ENCODE peak calls at places on chromosomes 11 and 22, in six cellular contexts. One of them, this sample, is unnamed.

GRCh38 chr11:124586247-124586860 is 16.6 kb downstream of the OR8A1 start:
- DNase-seq in cardiac muscle cell: peak
- DNase-seq in transverse colon: peak
- DNase-seq in GM12865: peak
- DNase-seq in iris pigment epithelial cell: peak
- DNase-seq in cardiac fibroblast: peak
- DNase-seq in this sample: peak

GRCh38 chr11:2844116-2844515 is 41.5 kb downstream of the CDKN1C start:
- DNase-seq in transverse colon: no peak
- DNase-seq in GM12865: no peak
- DNase-seq in cardiac muscle cell: no peak
- DNase-seq in iris pigment epithelial cell: no peak
- DNase-seq in cardiac fibroblast: no peak
- DNase-seq in this sample: no peak

GRCh38 chr11:68353669-68354068 is 41.3 kb downstream of the LRP5 start:
- DNase-seq in GM12865: no peak
- DNase-seq in cardiac muscle cell: no peak
- DNase-seq in transverse colon: no peak
- DNase-seq in iris pigment epithelial cell: no peak
- DNase-seq in cardiac fibroblast: no peak
- DNase-seq in this sample: no peak

GRCh38 chr22:23784215-23784732 is 2.5 kb upstream of the SMARCB1 start:
- DNase-seq in cardiac fibroblast: no peak
- DNase-seq in cardiac muscle cell: no peak
- DNase-seq in transverse colon: peak
- DNase-seq in iris pigment epithelial cell: peak
- DNase-seq in GM12865: no peak
- DNase-seq in this sample: peak

GRCh38 chr22:42721045-42721434 is 370 bp upstream of the A4GALT start:
- DNase-seq in GM12865: no peak
- DNase-seq in iris pigment epithelial cell: no peak
- DNase-seq in transverse colon: no peak
- DNase-seq in cardiac muscle cell: peak
- DNase-seq in cardiac fibroblast: no peak
- DNase-seq in this sample: no peak

GRCh38 chr22:32660292-32660691 is 141.2 kb upstream of the TIMP3 start:
- DNase-seq in cardiac muscle cell: peak
- DNase-seq in iris pigment epithelial cell: peak
- DNase-seq in cardiac fibroblast: peak
- DNase-seq in GM12865: peak
- DNase-seq in transverse colon: peak
- DNase-seq in this sample: peak

GRCh38 chr22:38860291-38861169 is 11.5 kb downstream of the CBX6 start:
- DNase-seq in cardiac muscle cell: no peak
- DNase-seq in cardiac fibroblast: no peak
- DNase-seq in GM12865: no peak
- DNase-seq in transverse colon: no peak
- DNase-seq in iris pigment epithelial cell: no peak
- DNase-seq in this sample: no peak

GRCh38 chr11:129815596-129816461 is at the start of gene TMEM45B:
- DNase-seq in GM12865: no peak
- DNase-seq in cardiac muscle cell: peak
- DNase-seq in transverse colon: peak
- DNase-seq in cardiac fibroblast: no peak
- DNase-seq in iris pigment epithelial cell: no peak
- DNase-seq in this sample: no peak

GRCh38 chr11:33444835-33445594 is 187.8 kb downstream of the HIPK3 start:
- DNase-seq in iris pigment epithelial cell: peak
- DNase-seq in transverse colon: no peak
- DNase-seq in cardiac fibroblast: peak
- DNase-seq in cardiac muscle cell: peak
- DNase-seq in GM12865: no peak
- DNase-seq in this sample: no peak

GRCh38 chr22:19886605-19887250 is 32.1 kb upstream of the GNB1L start:
- DNase-seq in iris pigment epithelial cell: peak
- DNase-seq in GM12865: no peak
- DNase-seq in cardiac muscle cell: peak
- DNase-seq in transverse colon: no peak
- DNase-seq in cardiac fibroblast: peak
- DNase-seq in this sample: peak

GRCh38 chr11:79206951-79207350 is 233.9 kb downstream of the TENM4 start:
- DNase-seq in cardiac muscle cell: no peak
- DNase-seq in cardiac fibroblast: no peak
- DNase-seq in iris pigment epithelial cell: no peak
- DNase-seq in transverse colon: no peak
- DNase-seq in GM12865: no peak
- DNase-seq in this sample: no peak

GRCh38 chr11:119316729-119317591 is at the start of gene MCAM:
- DNase-seq in GM12865: peak
- DNase-seq in iris pigment epithelial cell: peak
- DNase-seq in cardiac muscle cell: peak
- DNase-seq in transverse colon: no peak
- DNase-seq in cardiac fibroblast: no peak
- DNase-seq in this sample: no peak

GRCh38 chr11:113593698-113594308 is 112.3 kb downstream of the TMPRSS5 start:
- DNase-seq in cardiac fibroblast: no peak
- DNase-seq in cardiac muscle cell: peak
- DNase-seq in transverse colon: no peak
- DNase-seq in GM12865: peak
- DNase-seq in iris pigment epithelial cell: no peak
- DNase-seq in this sample: no peak

GRCh38 chr22:44444341-44445306 is 53.4 kb downstream of the RTL6 start:
- DNase-seq in cardiac muscle cell: no peak
- DNase-seq in transverse colon: no peak
- DNase-seq in cardiac fibroblast: no peak
- DNase-seq in GM12865: no peak
- DNase-seq in iris pigment epithelial cell: no peak
- DNase-seq in this sample: no peak

GRCh38 chr11:86954288-86955110 is 696 bp downstream of the FZD4 start:
- DNase-seq in cardiac muscle cell: no peak
- DNase-seq in GM12865: peak
- DNase-seq in iris pigment epithelial cell: peak
- DNase-seq in cardiac fibroblast: no peak
- DNase-seq in transverse colon: peak
- DNase-seq in this sample: no peak

GRCh38 chr11:5631426-5631825 is 6.6 kb downstream of the TRIM34 start:
- DNase-seq in cardiac fibroblast: no peak
- DNase-seq in transverse colon: no peak
- DNase-seq in iris pigment epithelial cell: no peak
- DNase-seq in cardiac muscle cell: peak
- DNase-seq in GM12865: peak
- DNase-seq in this sample: no peak

GRCh38 chr11:132670921-132671675 is 861.2 kb downstream of the OPCML start:
- DNase-seq in iris pigment epithelial cell: no peak
- DNase-seq in cardiac muscle cell: no peak
- DNase-seq in transverse colon: no peak
- DNase-seq in cardiac fibroblast: no peak
- DNase-seq in GM12865: no peak
- DNase-seq in this sample: no peak

This sample was measured in HFFc6.